ENCODE peak calls at places on chromosomes 7 and 10, in nine cellular contexts. One of them, this sample, is unnamed.

GRCh38 chr7:114081606-114082425 is 163.0 kb upstream of the PPP1R3A start:
- DNase-seq in nucleus accumbens: no peak
- DNase-seq in CD4-positive, alpha-beta T cell: no peak
- DNase-seq in activated T-helper 1 cell treated with Interleukin-2 at 50 U/mL for 16 hours: no peak
- DNase-seq in stimulated activated naive B cell treated with anti-CD40 and anti-IgM and Interleukin-4, amounts not matched to agents 10 μg/mL and 1 μg/mL and 100 μg/mL, for 72 hours: no peak
- DNase-seq in T-helper 2 cell: no peak
- DNase-seq in omental fat pad: no peak
- DNase-seq in activated CD8-positive, alpha-beta memory T cell treated with anti-CD3 and anti-CD28 coated beads, Interleukin-2, amount 50 U/mL, for 4 hours: no peak
- DNase-seq in GM03348: peak
- DNase-seq in this sample: no peak

GRCh38 chr7:6496842-6497636 is 49.3 kb upstream of the DAGLB start:
- DNase-seq in nucleus accumbens: no peak
- DNase-seq in CD4-positive, alpha-beta T cell: no peak
- DNase-seq in activated T-helper 1 cell treated with Interleukin-2 at 50 U/mL for 16 hours: no peak
- DNase-seq in stimulated activated naive B cell treated with anti-CD40 and anti-IgM and Interleukin-4, amounts not matched to agents 10 μg/mL and 1 μg/mL and 100 μg/mL, for 72 hours: no peak
- DNase-seq in T-helper 2 cell: no peak
- DNase-seq in omental fat pad: no peak
- DNase-seq in activated CD8-positive, alpha-beta memory T cell treated with anti-CD3 and anti-CD28 coated beads, Interleukin-2, amount 50 U/mL, for 4 hours: no peak
- DNase-seq in GM03348: no peak
- DNase-seq in this sample: no peak

GRCh38 chr10:94349327-94349726 is 13.4 kb downstream of the NOC3L start:
- DNase-seq in nucleus accumbens: no peak
- DNase-seq in CD4-positive, alpha-beta T cell: no peak
- DNase-seq in activated T-helper 1 cell treated with Interleukin-2 at 50 U/mL for 16 hours: no peak
- DNase-seq in stimulated activated naive B cell treated with anti-CD40 and anti-IgM and Interleukin-4, amounts not matched to agents 10 μg/mL and 1 μg/mL and 100 μg/mL, for 72 hours: no peak
- DNase-seq in T-helper 2 cell: no peak
- DNase-seq in omental fat pad: no peak
- DNase-seq in activated CD8-positive, alpha-beta memory T cell treated with anti-CD3 and anti-CD28 coated beads, Interleukin-2, amount 50 U/mL, for 4 hours: no peak
- DNase-seq in GM03348: peak
- DNase-seq in this sample: no peak

GRCh38 chr7:148856035-148856881 is 27.8 kb downstream of the EZH2 start:
- DNase-seq in nucleus accumbens: no peak
- DNase-seq in CD4-positive, alpha-beta T cell: peak
- DNase-seq in activated T-helper 1 cell treated with Interleukin-2 at 50 U/mL for 16 hours: peak
- DNase-seq in stimulated activated naive B cell treated with anti-CD40 and anti-IgM and Interleukin-4, amounts not matched to agents 10 μg/mL and 1 μg/mL and 100 μg/mL, for 72 hours: peak
- DNase-seq in T-helper 2 cell: peak
- DNase-seq in omental fat pad: no peak
- DNase-seq in activated CD8-positive, alpha-beta memory T cell treated with anti-CD3 and anti-CD28 coated beads, Interleukin-2, amount 50 U/mL, for 4 hours: peak
- DNase-seq in GM03348: peak
- DNase-seq in this sample: no peak

GRCh38 chr7:6385110-6385792 is 62.5 kb downstream of the DAGLB start:
- DNase-seq in nucleus accumbens: no peak
- DNase-seq in CD4-positive, alpha-beta T cell: no peak
- DNase-seq in activated T-helper 1 cell treated with Interleukin-2 at 50 U/mL for 16 hours: no peak
- DNase-seq in stimulated activated naive B cell treated with anti-CD40 and anti-IgM and Interleukin-4, amounts not matched to agents 10 μg/mL and 1 μg/mL and 100 μg/mL, for 72 hours: no peak
- DNase-seq in T-helper 2 cell: no peak
- DNase-seq in omental fat pad: no peak
- DNase-seq in activated CD8-positive, alpha-beta memory T cell treated with anti-CD3 and anti-CD28 coated beads, Interleukin-2, amount 50 U/mL, for 4 hours: no peak
- DNase-seq in GM03348: peak
- DNase-seq in this sample: no peak

GRCh38 chr7:120729300-120729699 is 128.6 kb downstream of the TSPAN12 start:
- DNase-seq in nucleus accumbens: no peak
- DNase-seq in CD4-positive, alpha-beta T cell: no peak
- DNase-seq in activated T-helper 1 cell treated with Interleukin-2 at 50 U/mL for 16 hours: no peak
- DNase-seq in stimulated activated naive B cell treated with anti-CD40 and anti-IgM and Interleukin-4, amounts not matched to agents 10 μg/mL and 1 μg/mL and 100 μg/mL, for 72 hours: no peak
- DNase-seq in T-helper 2 cell: no peak
- DNase-seq in omental fat pad: no peak
- DNase-seq in activated CD8-positive, alpha-beta memory T cell treated with anti-CD3 and anti-CD28 coated beads, Interleukin-2, amount 50 U/mL, for 4 hours: no peak
- DNase-seq in GM03348: peak
- DNase-seq in this sample: no peak

GRCh38 chr10:76905251-76905650 is 732.4 kb downstream of the KCNMA1 start:
- DNase-seq in nucleus accumbens: no peak
- DNase-seq in CD4-positive, alpha-beta T cell: no peak
- DNase-seq in activated T-helper 1 cell treated with Interleukin-2 at 50 U/mL for 16 hours: no peak
- DNase-seq in stimulated activated naive B cell treated with anti-CD40 and anti-IgM and Interleukin-4, amounts not matched to agents 10 μg/mL and 1 μg/mL and 100 μg/mL, for 72 hours: no peak
- DNase-seq in T-helper 2 cell: no peak
- DNase-seq in omental fat pad: no peak
- DNase-seq in activated CD8-positive, alpha-beta memory T cell treated with anti-CD3 and anti-CD28 coated beads, Interleukin-2, amount 50 U/mL, for 4 hours: no peak
- DNase-seq in GM03348: no peak
- DNase-seq in this sample: no peak

GRCh38 chr7:158820656-158821055 is 8.7 kb downstream of the ESYT2 start:
- DNase-seq in nucleus accumbens: no peak
- DNase-seq in CD4-positive, alpha-beta T cell: no peak
- DNase-seq in activated T-helper 1 cell treated with Interleukin-2 at 50 U/mL for 16 hours: no peak
- DNase-seq in stimulated activated naive B cell treated with anti-CD40 and anti-IgM and Interleukin-4, amounts not matched to agents 10 μg/mL and 1 μg/mL and 100 μg/mL, for 72 hours: no peak
- DNase-seq in T-helper 2 cell: no peak
- DNase-seq in omental fat pad: no peak
- DNase-seq in activated CD8-positive, alpha-beta memory T cell treated with anti-CD3 and anti-CD28 coated beads, Interleukin-2, amount 50 U/mL, for 4 hours: no peak
- DNase-seq in GM03348: no peak
- DNase-seq in this sample: no peak

GRCh38 chr10:121302541-121303180 is 295.6 kb downstream of the FGFR2 start:
- DNase-seq in nucleus accumbens: no peak
- DNase-seq in CD4-positive, alpha-beta T cell: no peak
- DNase-seq in activated T-helper 1 cell treated with Interleukin-2 at 50 U/mL for 16 hours: no peak
- DNase-seq in stimulated activated naive B cell treated with anti-CD40 and anti-IgM and Interleukin-4, amounts not matched to agents 10 μg/mL and 1 μg/mL and 100 μg/mL, for 72 hours: no peak
- DNase-seq in T-helper 2 cell: no peak
- DNase-seq in omental fat pad: no peak
- DNase-seq in activated CD8-positive, alpha-beta memory T cell treated with anti-CD3 and anti-CD28 coated beads, Interleukin-2, amount 50 U/mL, for 4 hours: no peak
- DNase-seq in GM03348: no peak
- DNase-seq in this sample: no peak

GRCh38 chr7:130095812-130096211 is 25.5 kb downstream of the KLHDC10 start:
- DNase-seq in nucleus accumbens: no peak
- DNase-seq in CD4-positive, alpha-beta T cell: no peak
- DNase-seq in activated T-helper 1 cell treated with Interleukin-2 at 50 U/mL for 16 hours: no peak
- DNase-seq in stimulated activated naive B cell treated with anti-CD40 and anti-IgM and Interleukin-4, amounts not matched to agents 10 μg/mL and 1 μg/mL and 100 μg/mL, for 72 hours: no peak
- DNase-seq in T-helper 2 cell: no peak
- DNase-seq in omental fat pad: no peak
- DNase-seq in activated CD8-positive, alpha-beta memory T cell treated with anti-CD3 and anti-CD28 coated beads, Interleukin-2, amount 50 U/mL, for 4 hours: no peak
- DNase-seq in GM03348: peak
- DNase-seq in this sample: no peak

GRCh38 chr10:130740166-130740565 is 571.4 kb downstream of the TCERG1L start:
- DNase-seq in nucleus accumbens: no peak
- DNase-seq in CD4-positive, alpha-beta T cell: no peak
- DNase-seq in activated T-helper 1 cell treated with Interleukin-2 at 50 U/mL for 16 hours: no peak
- DNase-seq in stimulated activated naive B cell treated with anti-CD40 and anti-IgM and Interleukin-4, amounts not matched to agents 10 μg/mL and 1 μg/mL and 100 μg/mL, for 72 hours: no peak
- DNase-seq in T-helper 2 cell: no peak
- DNase-seq in omental fat pad: no peak
- DNase-seq in activated CD8-positive, alpha-beta memory T cell treated with anti-CD3 and anti-CD28 coated beads, Interleukin-2, amount 50 U/mL, for 4 hours: no peak
- DNase-seq in GM03348: no peak
- DNase-seq in this sample: no peak

GRCh38 chr10:103395754-103396066 is 565 bp downstream of the ATP5MK start:
- DNase-seq in nucleus accumbens: no peak
- DNase-seq in CD4-positive, alpha-beta T cell: no peak
- DNase-seq in activated T-helper 1 cell treated with Interleukin-2 at 50 U/mL for 16 hours: no peak
- DNase-seq in stimulated activated naive B cell treated with anti-CD40 and anti-IgM and Interleukin-4, amounts not matched to agents 10 μg/mL and 1 μg/mL and 100 μg/mL, for 72 hours: no peak
- DNase-seq in T-helper 2 cell: no peak
- DNase-seq in omental fat pad: no peak
- DNase-seq in activated CD8-positive, alpha-beta memory T cell treated with anti-CD3 and anti-CD28 coated beads, Interleukin-2, amount 50 U/mL, for 4 hours: no peak
- DNase-seq in GM03348: no peak
- DNase-seq in this sample: no peak

GRCh38 chr10:61931620-61932332 is 30.3 kb downstream of the ARID5B start:
- DNase-seq in nucleus accumbens: no peak
- DNase-seq in CD4-positive, alpha-beta T cell: no peak
- DNase-seq in activated T-helper 1 cell treated with Interleukin-2 at 50 U/mL for 16 hours: no peak
- DNase-seq in stimulated activated naive B cell treated with anti-CD40 and anti-IgM and Interleukin-4, amounts not matched to agents 10 μg/mL and 1 μg/mL and 100 μg/mL, for 72 hours: no peak
- DNase-seq in T-helper 2 cell: no peak
- DNase-seq in omental fat pad: no peak
- DNase-seq in activated CD8-positive, alpha-beta memory T cell treated with anti-CD3 and anti-CD28 coated beads, Interleukin-2, amount 50 U/mL, for 4 hours: no peak
- DNase-seq in GM03348: no peak
- DNase-seq in this sample: no peak

GRCh38 chr7:44283381-44284211 is 41.8 kb downstream of the CAMK2B start:
- DNase-seq in nucleus accumbens: no peak
- DNase-seq in CD4-positive, alpha-beta T cell: no peak
- DNase-seq in activated T-helper 1 cell treated with Interleukin-2 at 50 U/mL for 16 hours: no peak
- DNase-seq in stimulated activated naive B cell treated with anti-CD40 and anti-IgM and Interleukin-4, amounts not matched to agents 10 μg/mL and 1 μg/mL and 100 μg/mL, for 72 hours: no peak
- DNase-seq in T-helper 2 cell: peak
- DNase-seq in omental fat pad: peak
- DNase-seq in activated CD8-positive, alpha-beta memory T cell treated with anti-CD3 and anti-CD28 coated beads, Interleukin-2, amount 50 U/mL, for 4 hours: no peak
- DNase-seq in GM03348: no peak
- DNase-seq in this sample: no peak

GRCh38 chr7:154871483-154871882 is 131.4 kb downstream of the PAXIP1 start:
- DNase-seq in nucleus accumbens: peak
- DNase-seq in CD4-positive, alpha-beta T cell: no peak
- DNase-seq in activated T-helper 1 cell treated with Interleukin-2 at 50 U/mL for 16 hours: no peak
- DNase-seq in stimulated activated naive B cell treated with anti-CD40 and anti-IgM and Interleukin-4, amounts not matched to agents 10 μg/mL and 1 μg/mL and 100 μg/mL, for 72 hours: no peak
- DNase-seq in T-helper 2 cell: no peak
- DNase-seq in omental fat pad: no peak
- DNase-seq in activated CD8-positive, alpha-beta memory T cell treated with anti-CD3 and anti-CD28 coated beads, Interleukin-2, amount 50 U/mL, for 4 hours: no peak
- DNase-seq in GM03348: no peak
- DNase-seq in this sample: no peak

GRCh38 chr7:141362580-141363435 is 188.4 kb upstream of the AGK start:
- DNase-seq in nucleus accumbens: no peak
- DNase-seq in CD4-positive, alpha-beta T cell: no peak
- DNase-seq in activated T-helper 1 cell treated with Interleukin-2 at 50 U/mL for 16 hours: no peak
- DNase-seq in stimulated activated naive B cell treated with anti-CD40 and anti-IgM and Interleukin-4, amounts not matched to agents 10 μg/mL and 1 μg/mL and 100 μg/mL, for 72 hours: no peak
- DNase-seq in T-helper 2 cell: no peak
- DNase-seq in omental fat pad: no peak
- DNase-seq in activated CD8-positive, alpha-beta memory T cell treated with anti-CD3 and anti-CD28 coated beads, Interleukin-2, amount 50 U/mL, for 4 hours: no peak
- DNase-seq in GM03348: peak
- DNase-seq in this sample: no peak

GRCh38 chr7:153087498-153087897 is 327.9 kb downstream of the ACTR3B start:
- DNase-seq in nucleus accumbens: no peak
- DNase-seq in CD4-positive, alpha-beta T cell: no peak
- DNase-seq in activated T-helper 1 cell treated with Interleukin-2 at 50 U/mL for 16 hours: no peak
- DNase-seq in stimulated activated naive B cell treated with anti-CD40 and anti-IgM and Interleukin-4, amounts not matched to agents 10 μg/mL and 1 μg/mL and 100 μg/mL, for 72 hours: no peak
- DNase-seq in T-helper 2 cell: no peak
- DNase-seq in omental fat pad: no peak
- DNase-seq in activated CD8-positive, alpha-beta memory T cell treated with anti-CD3 and anti-CD28 coated beads, Interleukin-2, amount 50 U/mL, for 4 hours: no peak
- DNase-seq in GM03348: no peak
- DNase-seq in this sample: no peak

GRCh38 chr10:80608706-80609105 is 71.0 kb downstream of the SH2D4B start:
- DNase-seq in nucleus accumbens: no peak
- DNase-seq in CD4-positive, alpha-beta T cell: no peak
- DNase-seq in activated T-helper 1 cell treated with Interleukin-2 at 50 U/mL for 16 hours: no peak
- DNase-seq in stimulated activated naive B cell treated with anti-CD40 and anti-IgM and Interleukin-4, amounts not matched to agents 10 μg/mL and 1 μg/mL and 100 μg/mL, for 72 hours: no peak
- DNase-seq in T-helper 2 cell: no peak
- DNase-seq in omental fat pad: no peak
- DNase-seq in activated CD8-positive, alpha-beta memory T cell treated with anti-CD3 and anti-CD28 coated beads, Interleukin-2, amount 50 U/mL, for 4 hours: no peak
- DNase-seq in GM03348: no peak
- DNase-seq in this sample: no peak

GRCh38 chr10:28179490-28180099 is 123.3 kb downstream of the MPP7 start:
- DNase-seq in nucleus accumbens: no peak
- DNase-seq in CD4-positive, alpha-beta T cell: no peak
- DNase-seq in activated T-helper 1 cell treated with Interleukin-2 at 50 U/mL for 16 hours: no peak
- DNase-seq in stimulated activated naive B cell treated with anti-CD40 and anti-IgM and Interleukin-4, amounts not matched to agents 10 μg/mL and 1 μg/mL and 100 μg/mL, for 72 hours: no peak
- DNase-seq in T-helper 2 cell: no peak
- DNase-seq in omental fat pad: no peak
- DNase-seq in activated CD8-positive, alpha-beta memory T cell treated with anti-CD3 and anti-CD28 coated beads, Interleukin-2, amount 50 U/mL, for 4 hours: no peak
- DNase-seq in GM03348: peak
- DNase-seq in this sample: no peak

GRCh38 chr7:153886506-153887391 is 165.4 kb upstream of the DPP6 start:
- DNase-seq in nucleus accumbens: no peak
- DNase-seq in CD4-positive, alpha-beta T cell: no peak
- DNase-seq in activated T-helper 1 cell treated with Interleukin-2 at 50 U/mL for 16 hours: no peak
- DNase-seq in stimulated activated naive B cell treated with anti-CD40 and anti-IgM and Interleukin-4, amounts not matched to agents 10 μg/mL and 1 μg/mL and 100 μg/mL, for 72 hours: no peak
- DNase-seq in T-helper 2 cell: no peak
- DNase-seq in omental fat pad: no peak
- DNase-seq in activated CD8-positive, alpha-beta memory T cell treated with anti-CD3 and anti-CD28 coated beads, Interleukin-2, amount 50 U/mL, for 4 hours: no peak
- DNase-seq in GM03348: no peak
- DNase-seq in this sample: no peak

GRCh38 chr7:56092789-56093531 is at the start of gene PHKG1:
- DNase-seq in nucleus accumbens: peak
- DNase-seq in CD4-positive, alpha-beta T cell: no peak
- DNase-seq in activated T-helper 1 cell treated with Interleukin-2 at 50 U/mL for 16 hours: no peak
- DNase-seq in stimulated activated naive B cell treated with anti-CD40 and anti-IgM and Interleukin-4, amounts not matched to agents 10 μg/mL and 1 μg/mL and 100 μg/mL, for 72 hours: no peak
- DNase-seq in T-helper 2 cell: no peak
- DNase-seq in omental fat pad: no peak
- DNase-seq in activated CD8-positive, alpha-beta memory T cell treated with anti-CD3 and anti-CD28 coated beads, Interleukin-2, amount 50 U/mL, for 4 hours: no peak
- DNase-seq in GM03348: peak
- DNase-seq in this sample: peak

GRCh38 chr7:32631021-32631420 is 135.7 kb downstream of the AVL9 start:
- DNase-seq in nucleus accumbens: no peak
- DNase-seq in CD4-positive, alpha-beta T cell: no peak
- DNase-seq in activated T-helper 1 cell treated with Interleukin-2 at 50 U/mL for 16 hours: no peak
- DNase-seq in stimulated activated naive B cell treated with anti-CD40 and anti-IgM and Interleukin-4, amounts not matched to agents 10 μg/mL and 1 μg/mL and 100 μg/mL, for 72 hours: no peak
- DNase-seq in T-helper 2 cell: no peak
- DNase-seq in omental fat pad: no peak
- DNase-seq in activated CD8-positive, alpha-beta memory T cell treated with anti-CD3 and anti-CD28 coated beads, Interleukin-2, amount 50 U/mL, for 4 hours: no peak
- DNase-seq in GM03348: no peak
- DNase-seq in this sample: no peak

GRCh38 chr7:31883761-31884164 is 186.4 kb downstream of the PDE1C start:
- DNase-seq in nucleus accumbens: peak
- DNase-seq in CD4-positive, alpha-beta T cell: no peak
- DNase-seq in activated T-helper 1 cell treated with Interleukin-2 at 50 U/mL for 16 hours: no peak
- DNase-seq in stimulated activated naive B cell treated with anti-CD40 and anti-IgM and Interleukin-4, amounts not matched to agents 10 μg/mL and 1 μg/mL and 100 μg/mL, for 72 hours: no peak
- DNase-seq in T-helper 2 cell: no peak
- DNase-seq in omental fat pad: no peak
- DNase-seq in activated CD8-positive, alpha-beta memory T cell treated with anti-CD3 and anti-CD28 coated beads, Interleukin-2, amount 50 U/mL, for 4 hours: no peak
- DNase-seq in GM03348: peak
- DNase-seq in this sample: no peak

GRCh38 chr7:55158983-55159382 is 140.2 kb downstream of the EGFR start:
- DNase-seq in nucleus accumbens: no peak
- DNase-seq in CD4-positive, alpha-beta T cell: no peak
- DNase-seq in activated T-helper 1 cell treated with Interleukin-2 at 50 U/mL for 16 hours: no peak
- DNase-seq in stimulated activated naive B cell treated with anti-CD40 and anti-IgM and Interleukin-4, amounts not matched to agents 10 μg/mL and 1 μg/mL and 100 μg/mL, for 72 hours: no peak
- DNase-seq in T-helper 2 cell: no peak
- DNase-seq in omental fat pad: no peak
- DNase-seq in activated CD8-positive, alpha-beta memory T cell treated with anti-CD3 and anti-CD28 coated beads, Interleukin-2, amount 50 U/mL, for 4 hours: no peak
- DNase-seq in GM03348: no peak
- DNase-seq in this sample: no peak

GRCh38 chr7:1016577-1017531 is 27.5 kb upstream of the GPR146 start:
- DNase-seq in nucleus accumbens: no peak
- DNase-seq in CD4-positive, alpha-beta T cell: no peak
- DNase-seq in activated T-helper 1 cell treated with Interleukin-2 at 50 U/mL for 16 hours: no peak
- DNase-seq in stimulated activated naive B cell treated with anti-CD40 and anti-IgM and Interleukin-4, amounts not matched to agents 10 μg/mL and 1 μg/mL and 100 μg/mL, for 72 hours: no peak
- DNase-seq in T-helper 2 cell: no peak
- DNase-seq in omental fat pad: no peak
- DNase-seq in activated CD8-positive, alpha-beta memory T cell treated with anti-CD3 and anti-CD28 coated beads, Interleukin-2, amount 50 U/mL, for 4 hours: no peak
- DNase-seq in GM03348: no peak
- DNase-seq in this sample: no peak

GRCh38 chr7:84092207-84092606 is 102.4 kb downstream of the SEMA3A start:
- DNase-seq in nucleus accumbens: no peak
- DNase-seq in CD4-positive, alpha-beta T cell: no peak
- DNase-seq in activated T-helper 1 cell treated with Interleukin-2 at 50 U/mL for 16 hours: no peak
- DNase-seq in stimulated activated naive B cell treated with anti-CD40 and anti-IgM and Interleukin-4, amounts not matched to agents 10 μg/mL and 1 μg/mL and 100 μg/mL, for 72 hours: no peak
- DNase-seq in T-helper 2 cell: no peak
- DNase-seq in omental fat pad: no peak
- DNase-seq in activated CD8-positive, alpha-beta memory T cell treated with anti-CD3 and anti-CD28 coated beads, Interleukin-2, amount 50 U/mL, for 4 hours: no peak
- DNase-seq in GM03348: peak
- DNase-seq in this sample: no peak

GRCh38 chr7:142420554-142421362 is 162.9 kb upstream of the PRSS58 start:
- DNase-seq in nucleus accumbens: no peak
- DNase-seq in CD4-positive, alpha-beta T cell: no peak
- DNase-seq in activated T-helper 1 cell treated with Interleukin-2 at 50 U/mL for 16 hours: no peak
- DNase-seq in stimulated activated naive B cell treated with anti-CD40 and anti-IgM and Interleukin-4, amounts not matched to agents 10 μg/mL and 1 μg/mL and 100 μg/mL, for 72 hours: no peak
- DNase-seq in T-helper 2 cell: no peak
- DNase-seq in omental fat pad: no peak
- DNase-seq in activated CD8-positive, alpha-beta memory T cell treated with anti-CD3 and anti-CD28 coated beads, Interleukin-2, amount 50 U/mL, for 4 hours: no peak
- DNase-seq in GM03348: peak
- DNase-seq in this sample: no peak

GRCh38 chr10:776772-777171 is 87.3 kb upstream of the DIP2C start:
- DNase-seq in nucleus accumbens: no peak
- DNase-seq in CD4-positive, alpha-beta T cell: no peak
- DNase-seq in activated T-helper 1 cell treated with Interleukin-2 at 50 U/mL for 16 hours: no peak
- DNase-seq in stimulated activated naive B cell treated with anti-CD40 and anti-IgM and Interleukin-4, amounts not matched to agents 10 μg/mL and 1 μg/mL and 100 μg/mL, for 72 hours: no peak
- DNase-seq in T-helper 2 cell: no peak
- DNase-seq in omental fat pad: no peak
- DNase-seq in activated CD8-positive, alpha-beta memory T cell treated with anti-CD3 and anti-CD28 coated beads, Interleukin-2, amount 50 U/mL, for 4 hours: no peak
- DNase-seq in GM03348: peak
- DNase-seq in this sample: no peak

GRCh38 chr7:141663081-141663510 is 38.9 kb downstream of the DENND11 start:
- DNase-seq in nucleus accumbens: no peak
- DNase-seq in CD4-positive, alpha-beta T cell: no peak
- DNase-seq in activated T-helper 1 cell treated with Interleukin-2 at 50 U/mL for 16 hours: no peak
- DNase-seq in stimulated activated naive B cell treated with anti-CD40 and anti-IgM and Interleukin-4, amounts not matched to agents 10 μg/mL and 1 μg/mL and 100 μg/mL, for 72 hours: no peak
- DNase-seq in T-helper 2 cell: no peak
- DNase-seq in omental fat pad: no peak
- DNase-seq in activated CD8-positive, alpha-beta memory T cell treated with anti-CD3 and anti-CD28 coated beads, Interleukin-2, amount 50 U/mL, for 4 hours: no peak
- DNase-seq in GM03348: no peak
- DNase-seq in this sample: no peak

GRCh38 chr10:24344279-24344678 is 135.3 kb downstream of the KIAA1217 start:
- DNase-seq in nucleus accumbens: no peak
- DNase-seq in CD4-positive, alpha-beta T cell: no peak
- DNase-seq in activated T-helper 1 cell treated with Interleukin-2 at 50 U/mL for 16 hours: no peak
- DNase-seq in stimulated activated naive B cell treated with anti-CD40 and anti-IgM and Interleukin-4, amounts not matched to agents 10 μg/mL and 1 μg/mL and 100 μg/mL, for 72 hours: no peak
- DNase-seq in T-helper 2 cell: no peak
- DNase-seq in omental fat pad: no peak
- DNase-seq in activated CD8-positive, alpha-beta memory T cell treated with anti-CD3 and anti-CD28 coated beads, Interleukin-2, amount 50 U/mL, for 4 hours: no peak
- DNase-seq in GM03348: peak
- DNase-seq in this sample: no peak

GRCh38 chr7:30304177-30304884 is 19.9 kb downstream of the ZNRF2 start:
- DNase-seq in nucleus accumbens: no peak
- DNase-seq in CD4-positive, alpha-beta T cell: no peak
- DNase-seq in activated T-helper 1 cell treated with Interleukin-2 at 50 U/mL for 16 hours: no peak
- DNase-seq in stimulated activated naive B cell treated with anti-CD40 and anti-IgM and Interleukin-4, amounts not matched to agents 10 μg/mL and 1 μg/mL and 100 μg/mL, for 72 hours: no peak
- DNase-seq in T-helper 2 cell: no peak
- DNase-seq in omental fat pad: no peak
- DNase-seq in activated CD8-positive, alpha-beta memory T cell treated with anti-CD3 and anti-CD28 coated beads, Interleukin-2, amount 50 U/mL, for 4 hours: no peak
- DNase-seq in GM03348: no peak
- DNase-seq in this sample: no peak

This sample was measured in hypothalamus.